ENCODE peak calls at places on chromosomes 1 and 21, in four cellular contexts. V is fibroblast of pulmonary artery; Z is Jurkat, Clone E6-1; M is heart left ventricle. O is an unnamed sample.

GRCh38 chr1:19405761-19406481 is 79.4 kb downstream of the CAPZB start:
- DNase-seq in V (no peak), Z (peak), M (no peak), O (peak)

GRCh38 chr1:5891141-5891540 is 101.1 kb downstream of the NPHP4 start:
- DNase-seq in V (no peak), Z (no peak), M (no peak), O (no peak)

GRCh38 chr1:170959385-170959784 is 24.1 kb downstream of the MROH9 start:
- DNase-seq in V (no peak), Z (no peak), M (no peak), O (peak)

GRCh38 chr1:234619071-234619480 is 9.1 kb upstream of the IRF2BP2 start:
- DNase-seq in V (peak), Z (no peak), M (no peak), O (peak)

GRCh38 chr1:43978551-43979260 is at the start of gene B4GALT2:
- DNase-seq in V (no peak), Z (no peak), M (peak), O (no peak)

GRCh38 chr21:44383216-44383615 is 29.8 kb downstream of the TRPM2 start:
- DNase-seq in V (no peak), Z (no peak), M (no peak), O (no peak)

GRCh38 chr1:177862916-177863315 is 106.9 kb downstream of the SEC16B start:
- DNase-seq in V (no peak), Z (no peak), M (no peak), O (no peak)

GRCh38 chr1:86915737-86916235 is 1.4 kb downstream of the HS2ST1 start:
- DNase-seq in V (no peak), Z (no peak), M (no peak), O (no peak)

GRCh38 chr1:19942088-19942487 is 18.7 kb upstream of the PLA2G2E start:
- DNase-seq in V (peak), Z (no peak), M (no peak), O (no peak)

GRCh38 chr1:33876970-33877680 is 13.2 kb downstream of the HMGB4 start:
- DNase-seq in V (no peak), Z (no peak), M (peak), O (peak)

GRCh38 chr21:31908106-31909031 is 35.5 kb downstream of the HUNK start:
- DNase-seq in V (no peak), Z (no peak), M (no peak), O (peak)

GRCh38 chr21:44434936-44435635 is 20.2 kb upstream of the LRRC3 start:
- DNase-seq in V (no peak), Z (no peak), M (no peak), O (no peak)

GRCh38 chr1:7295946-7296345 is 475.1 kb upstream of the VAMP3 start:
- DNase-seq in V (peak), Z (no peak), M (no peak), O (no peak)

GRCh38 chr1:149906561-149906960 is 7.2 kb downstream of the BOLA1 start:
- DNase-seq in V (no peak), Z (no peak), M (no peak), O (no peak)

GRCh38 chr1:70140894-70141293 is 64.5 kb downstream of the LRRC40 start:
- DNase-seq in V (peak), Z (no peak), M (no peak), O (no peak)

GRCh38 chr1:90725961-90726715 is 9.0 kb upstream of the BARHL2 start:
- DNase-seq in V (no peak), Z (no peak), M (no peak), O (no peak)
- H3K4me3 ChIP-seq in V (no peak), Z (no peak), M (peak), O (no peak)

GRCh38 chr1:160519542-160520435 is 3.3 kb downstream of the SLAMF6 start:
- DNase-seq in V (no peak), Z (peak), M (no peak), O (no peak)

GRCh38 chr1:160520999-160521398 is 2.1 kb downstream of the SLAMF6 start:
- DNase-seq in V (no peak), Z (peak), M (no peak), O (no peak)

GRCh38 chr1:160522136-160522535 is 919 bp downstream of the SLAMF6 start:
- DNase-seq in V (no peak), Z (no peak), M (no peak), O (no peak)

GRCh38 chr1:160521554-160521953 is 1.5 kb downstream of the SLAMF6 start:
- DNase-seq in V (no peak), Z (no peak), M (no peak), O (no peak)

GRCh38 chr1:160520582-160520981 is 2.5 kb downstream of the SLAMF6 start:
- DNase-seq in V (no peak), Z (no peak), M (no peak), O (no peak)
- H3K4me3 ChIP-seq in V (no peak), Z (peak), M (no peak), O (no peak)

GRCh38 chr1:87949711-87950110 is 621.0 kb downstream of the LMO4 start:
- DNase-seq in V (no peak), Z (no peak), M (no peak), O (no peak)
- H3K4me3 ChIP-seq in V (no peak), Z (no peak), M (no peak), O (no peak)

DNA sequence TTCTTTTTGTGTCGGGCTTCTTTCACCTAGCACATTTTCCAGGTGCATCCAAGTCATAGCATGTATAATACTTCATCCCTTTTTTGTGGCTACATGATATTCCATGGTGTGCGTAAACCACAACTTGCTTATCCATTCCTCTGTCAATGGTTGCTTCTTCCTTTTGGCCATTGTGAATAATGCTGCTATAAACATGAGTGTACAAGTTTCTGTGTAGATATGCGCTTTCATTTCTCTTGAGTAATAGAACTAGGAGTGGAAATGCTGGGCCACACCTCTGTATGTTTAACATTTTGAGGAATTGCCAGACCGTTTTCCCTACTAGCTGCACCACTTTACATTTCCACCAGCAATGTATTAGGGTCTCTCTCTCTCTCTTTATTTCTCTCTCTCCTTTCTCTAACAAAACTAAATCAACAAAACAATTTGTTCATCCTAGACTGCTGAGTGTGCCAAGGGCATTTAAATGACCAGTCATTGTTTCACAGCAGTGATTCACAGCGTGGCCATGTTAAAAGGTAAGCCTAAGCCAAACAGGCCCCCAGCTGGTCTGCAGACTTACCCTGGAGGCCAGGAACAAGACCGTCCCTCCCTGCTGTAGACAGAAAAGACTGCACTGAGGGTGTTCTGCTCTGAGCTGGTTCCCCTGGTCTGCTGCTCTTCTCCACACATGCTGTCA is 53.2 kb upstream of the LYST start:
- DNase-seq in V (peak), Z (no peak), M (no peak), O (peak)
- H3K4me3 ChIP-seq in V (no peak), Z (no peak), M (no peak), O (no peak)

GRCh38 chr1:211577277-211577825 is 1.6 kb downstream of the SLC30A1 start:
- DNase-seq in V (peak), Z (no peak), M (no peak), O (no peak)
- H3K4me3 ChIP-seq in V (peak), Z (peak), M (peak), O (peak)

GRCh38 chr1:110214454-110215404 is 4.6 kb downstream of the KCNC4 start:
- DNase-seq in V (peak), Z (no peak), M (no peak), O (no peak)
- H3K4me3 ChIP-seq in V (no peak), Z (no peak), M (no peak), O (no peak)

DNA sequence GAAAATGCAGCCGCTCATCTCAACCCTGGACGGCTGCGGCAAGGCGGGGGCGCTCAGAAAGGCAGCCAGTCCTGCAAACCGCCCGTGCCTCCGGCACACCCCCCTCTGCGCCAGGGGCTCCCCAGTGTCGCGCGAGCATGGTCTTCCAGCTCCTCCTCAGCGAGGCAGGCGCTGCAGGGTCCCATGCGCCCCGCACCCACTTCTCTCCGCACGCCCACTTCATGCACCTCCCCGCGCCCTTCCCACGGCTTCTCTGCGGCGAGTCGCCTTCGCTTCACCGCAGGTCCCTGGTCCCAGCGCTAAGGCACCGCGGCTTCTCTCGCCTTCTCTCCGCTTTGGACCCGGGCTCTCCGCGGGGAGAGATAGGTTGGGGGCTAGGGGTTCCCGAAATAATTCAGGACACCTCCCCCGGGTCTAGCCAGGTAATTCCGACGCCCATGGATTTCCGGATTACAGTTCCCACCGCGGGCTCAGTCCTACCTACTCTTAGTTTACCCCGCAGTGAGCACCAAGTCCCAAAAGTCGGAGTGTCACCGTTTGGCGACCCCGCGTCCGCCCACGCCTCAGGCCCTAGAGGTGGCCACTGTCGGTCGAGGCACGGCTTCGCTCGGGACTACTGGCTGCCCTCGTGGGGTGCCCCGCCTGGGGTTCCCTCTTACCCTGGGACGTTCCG is 67.5 kb downstream of the SYT2 start:
- DNase-seq in V (no peak), Z (no peak), M (no peak), O (no peak)
- H3K4me3 ChIP-seq in V (no peak), Z (no peak), M (peak), O (no peak)